ENCODE peak calls at places on chromosome 19, in four cellular contexts. One of them, this sample, is unnamed.

GRCh38 chr19:4744451-4745170 is 21.0 kb upstream of the DPP9 start:
- DNase-seq in left lung: no peak
- DNase-seq in cardiac muscle cell: no peak
- DNase-seq in right lobe of liver: no peak
- DNase-seq in this sample: no peak

GRCh38 chr19:46890423-46891170 is 29.8 kb downstream of the ARHGAP35 start:
- DNase-seq in left lung: no peak
- DNase-seq in cardiac muscle cell: no peak
- DNase-seq in right lobe of liver: peak; percentile 79
- DNase-seq in this sample: peak; percentile 30

GRCh38 chr19:18612772-18613588 is at the start of gene TMEM59L:
- DNase-seq in left lung: peak; percentile 83
- DNase-seq in cardiac muscle cell: peak; percentile 41
- DNase-seq in right lobe of liver: no peak
- DNase-seq in this sample: no peak

GRCh38 chr19:47093841-47094240 is 19.7 kb downstream of the ZC3H4 start:
- DNase-seq in left lung: no peak
- DNase-seq in cardiac muscle cell: peak; percentile 40
- DNase-seq in right lobe of liver: no peak
- DNase-seq in this sample: no peak

GRCh38 chr19:42153606-42154405 is 21.6 kb upstream of the POU2F2 start:
- DNase-seq in left lung: no peak
- DNase-seq in cardiac muscle cell: no peak
- DNase-seq in right lobe of liver: no peak
- DNase-seq in this sample: no peak

GRCh38 chr19:28199323-28199722 is 1013.6 kb downstream of the UQCRFS1 start:
- DNase-seq in left lung: no peak
- DNase-seq in cardiac muscle cell: no peak
- DNase-seq in right lobe of liver: no peak
- DNase-seq in this sample: no peak

GRCh38 chr19:42683917-42684513 is 56.3 kb downstream of the PSG3 start:
- DNase-seq in left lung: no peak
- DNase-seq in cardiac muscle cell: peak; percentile 0
- DNase-seq in right lobe of liver: no peak
- DNase-seq in this sample: no peak

GRCh38 chr19:44939668-44940067 is 2.4 kb upstream of the APOC4 start:
- DNase-seq in left lung: no peak
- DNase-seq in cardiac muscle cell: no peak
- DNase-seq in right lobe of liver: peak; percentile 75
- DNase-seq in this sample: no peak

GRCh38 chr19:49925486-49925885 is 3.5 kb upstream of the ATF5 start:
- DNase-seq in left lung: peak; percentile 2
- DNase-seq in cardiac muscle cell: no peak
- DNase-seq in right lobe of liver: no peak
- DNase-seq in this sample: peak; percentile 5

GRCh38 chr19:47598407-47599349 is 10.3 kb upstream of the BICRA start:
- DNase-seq in left lung: peak; percentile 55
- DNase-seq in cardiac muscle cell: peak; percentile 67
- DNase-seq in right lobe of liver: no peak
- DNase-seq in this sample: peak; percentile 51

GRCh38 chr19:18172331-18173053 is 1.1 kb upstream of the IFI30 start:
- DNase-seq in left lung: no peak
- DNase-seq in cardiac muscle cell: no peak
- DNase-seq in right lobe of liver: no peak
- DNase-seq in this sample: no peak

GRCh38 chr19:9295411-9295849 is 14.2 kb downstream of the ZNF699 start:
- DNase-seq in left lung: no peak
- DNase-seq in cardiac muscle cell: no peak
- DNase-seq in right lobe of liver: no peak
- DNase-seq in this sample: no peak

GRCh38 chr19:48490980-48491792 is 20.4 kb downstream of the LMTK3 start:
- DNase-seq in left lung: no peak
- DNase-seq in cardiac muscle cell: peak; percentile 65
- DNase-seq in right lobe of liver: no peak
- DNase-seq in this sample: no peak

GRCh38 chr19:13995017-13995728 is 10.9 kb downstream of the RFX1 start:
- DNase-seq in left lung: peak; percentile 51
- DNase-seq in cardiac muscle cell: no peak
- DNase-seq in right lobe of liver: peak; percentile 75
- DNase-seq in this sample: no peak

GRCh38 chr19:16917401-16917800 is 28.6 kb downstream of the F2RL3 start:
- DNase-seq in left lung: peak; percentile 13
- DNase-seq in cardiac muscle cell: no peak
- DNase-seq in right lobe of liver: no peak
- DNase-seq in this sample: no peak

GRCh38 chr19:9075064-9075964 is 11.5 kb upstream of the OR1M1 start:
- DNase-seq in left lung: peak; percentile 78
- DNase-seq in cardiac muscle cell: peak; percentile 37
- DNase-seq in right lobe of liver: peak; percentile 41
- DNase-seq in this sample: peak; percentile 31

GRCh38 chr19:32988724-32989123 is 16.7 kb downstream of the FAAP24 start:
- DNase-seq in left lung: no peak
- DNase-seq in cardiac muscle cell: no peak
- DNase-seq in right lobe of liver: no peak
- DNase-seq in this sample: no peak

GRCh38 chr19:29879655-29879974 is 62.4 kb upstream of the URI1 start:
- DNase-seq in left lung: no peak
- DNase-seq in cardiac muscle cell: no peak
- DNase-seq in right lobe of liver: no peak
- DNase-seq in this sample: no peak

GRCh38 chr19:33514885-33515485 is 6.6 kb downstream of the PEPD start:
- DNase-seq in left lung: no peak
- DNase-seq in cardiac muscle cell: no peak
- DNase-seq in right lobe of liver: no peak
- DNase-seq in this sample: peak; percentile 64

GRCh38 chr19:11560404-11560988 is 1.5 kb upstream of the ELOF1 start:
- DNase-seq in left lung: no peak
- DNase-seq in cardiac muscle cell: peak; percentile 88
- DNase-seq in right lobe of liver: no peak
- DNase-seq in this sample: no peak

GRCh38 chr19:16871870-16872269 is 16.9 kb upstream of the F2RL3 start:
- DNase-seq in left lung: peak; percentile 2
- DNase-seq in cardiac muscle cell: no peak
- DNase-seq in right lobe of liver: no peak
- DNase-seq in this sample: no peak

GRCh38 chr19:51107406-51108065 is 673 bp downstream of the CTU1 start:
- DNase-seq in left lung: no peak
- DNase-seq in cardiac muscle cell: no peak
- DNase-seq in right lobe of liver: no peak
- DNase-seq in this sample: no peak

GRCh38 chr19:11699931-11700794 is 38.6 kb downstream of the ZNF823 start:
- DNase-seq in left lung: no peak
- DNase-seq in cardiac muscle cell: peak; percentile 14
- DNase-seq in right lobe of liver: no peak
- DNase-seq in this sample: no peak

GRCh38 chr19:11390359-11390758 is 6.2 kb upstream of the EPOR start:
- DNase-seq in left lung: no peak
- DNase-seq in cardiac muscle cell: no peak
- DNase-seq in right lobe of liver: no peak
- DNase-seq in this sample: no peak

GRCh38 chr19:54133312-54133956 is 4.1 kb upstream of the CNOT3 start:
- DNase-seq in left lung: no peak
- DNase-seq in cardiac muscle cell: no peak
- DNase-seq in right lobe of liver: peak; percentile 70
- DNase-seq in this sample: no peak

GRCh38 chr19:17841810-17842662 is 5.7 kb downstream of the JAK3 start:
- DNase-seq in left lung: no peak
- DNase-seq in cardiac muscle cell: peak; percentile 97
- DNase-seq in right lobe of liver: peak; percentile 76
- DNase-seq in this sample: peak; percentile 84

GRCh38 chr19:18456974-18457373 is 19.0 kb upstream of the ISYNA1 start:
- DNase-seq in left lung: peak; percentile 56
- DNase-seq in cardiac muscle cell: no peak
- DNase-seq in right lobe of liver: no peak
- DNase-seq in this sample: peak; percentile 56

GRCh38 chr19:29587518-29587986 is 18.5 kb upstream of the POP4 start:
- DNase-seq in left lung: no peak
- DNase-seq in cardiac muscle cell: no peak
- DNase-seq in right lobe of liver: no peak
- DNase-seq in this sample: peak; percentile 27

GRCh38 chr19:45547965-45548609 is 36.5 kb downstream of the OPA3 start:
- DNase-seq in left lung: no peak
- DNase-seq in cardiac muscle cell: no peak
- DNase-seq in right lobe of liver: no peak
- DNase-seq in this sample: peak; percentile 81

GRCh38 chr19:20078696-20079095 is 896 bp downstream of the ZNF90 start:
- DNase-seq in left lung: peak; percentile 82
- DNase-seq in cardiac muscle cell: peak; percentile 59
- DNase-seq in right lobe of liver: no peak
- DNase-seq in this sample: peak; percentile 58

GRCh38 chr19:741506-742131 is 9.3 kb upstream of the MISP start:
- DNase-seq in left lung: no peak
- DNase-seq in cardiac muscle cell: peak; percentile 33
- DNase-seq in right lobe of liver: no peak
- DNase-seq in this sample: no peak

GRCh38 chr19:12840091-12841079 is 2.1 kb downstream of the MAST1 start:
- DNase-seq in left lung: peak; percentile 86
- DNase-seq in cardiac muscle cell: peak; percentile 92
- DNase-seq in right lobe of liver: no peak
- DNase-seq in this sample: peak; percentile 87

GRCh38 chr19:447816-448546 is 12.9 kb downstream of the SHC2 start:
- DNase-seq in left lung: peak; percentile 67
- DNase-seq in cardiac muscle cell: peak; percentile 28
- DNase-seq in right lobe of liver: no peak
- DNase-seq in this sample: no peak

GRCh38 chr19:15780595-15781418 is 6.7 kb upstream of the OR10H5 start:
- DNase-seq in left lung: no peak
- DNase-seq in cardiac muscle cell: no peak
- DNase-seq in right lobe of liver: peak; percentile 44
- DNase-seq in this sample: peak; percentile 50

GRCh38 chr19:10431943-10432735 is 11.8 kb downstream of the PDE4A start:
- DNase-seq in left lung: peak; percentile 92
- DNase-seq in cardiac muscle cell: peak; percentile 55
- DNase-seq in right lobe of liver: peak; percentile 64
- DNase-seq in this sample: peak; percentile 88

GRCh38 chr19:10270180-10270615 is 722 bp upstream of the ICAM1 start:
- DNase-seq in left lung: peak; percentile 98
- DNase-seq in cardiac muscle cell: no peak
- DNase-seq in right lobe of liver: peak; percentile 80
- DNase-seq in this sample: peak; percentile 82

GRCh38 chr19:4052993-4053422 is 13.7 kb downstream of the ZBTB7A start:
- DNase-seq in left lung: no peak
- DNase-seq in cardiac muscle cell: no peak
- DNase-seq in right lobe of liver: peak; percentile 65
- DNase-seq in this sample: peak; percentile 84

GRCh38 chr19:36420961-36421748 is 2.7 kb upstream of the ZFP82 start:
- DNase-seq in left lung: peak; percentile 72
- DNase-seq in cardiac muscle cell: peak; percentile 40
- DNase-seq in right lobe of liver: no peak
- DNase-seq in this sample: no peak

GRCh38 chr19:12733369-12733896 is 1.1 kb downstream of the TRIR start:
- DNase-seq in left lung: no peak
- DNase-seq in cardiac muscle cell: no peak
- DNase-seq in right lobe of liver: peak; percentile 84
- DNase-seq in this sample: peak; percentile 22

GRCh38 chr19:39351537-39352037 is 9.4 kb downstream of the SAMD4B start:
- DNase-seq in left lung: no peak
- DNase-seq in cardiac muscle cell: no peak
- DNase-seq in right lobe of liver: no peak
- DNase-seq in this sample: no peak

GRCh38 chr19:37484406-37485115 is 15.4 kb downstream of the ZNF570 start:
- DNase-seq in left lung: no peak
- DNase-seq in cardiac muscle cell: no peak
- DNase-seq in right lobe of liver: no peak
- DNase-seq in this sample: no peak
- H3K9me3 ChIP-seq in left lung: peaks cover 32% of the 10 kb centered on the region
- H3K9me3 ChIP-seq in cardiac muscle cell: peaks cover 3% of the 10 kb centered on the region
- H3K9me3 ChIP-seq in right lobe of liver: peaks cover 60% of the 10 kb centered on the region
- H3K9me3 ChIP-seq in this sample: peaks cover 100% of the 10 kb centered on the region

GRCh38 chr19:6800991-6801396 is 28.5 kb downstream of the VAV1 start:
- DNase-seq in left lung: no peak
- DNase-seq in cardiac muscle cell: no peak
- DNase-seq in right lobe of liver: no peak
- DNase-seq in this sample: no peak
- H3K4me3 ChIP-seq in left lung: peak overlapping the region; percentile 38
- H3K4me3 ChIP-seq in cardiac muscle cell: no peak overlapping the region
- H3K4me3 ChIP-seq in right lobe of liver: peak overlapping the region; percentile 26
- H3K4me3 ChIP-seq in this sample: no peak overlapping the region

GRCh38 chr19:40718774-40719391 is 2.0 kb downstream of the ITPKC start:
- DNase-seq in left lung: peak; percentile 93
- DNase-seq in cardiac muscle cell: peak; percentile 61
- DNase-seq in right lobe of liver: peak; percentile 95
- DNase-seq in this sample: peak; percentile 94
- H3K4me1 ChIP-seq in left lung: peaks cover 89% of the 10 kb centered on the region
- H3K4me1 ChIP-seq in cardiac muscle cell: peaks cover 14% of the 10 kb centered on the region
- H3K4me1 ChIP-seq in right lobe of liver: no peaks in the 10 kb centered on the region
- H3K4me1 ChIP-seq in this sample: peaks cover 35% of the 10 kb centered on the region

DNA sequence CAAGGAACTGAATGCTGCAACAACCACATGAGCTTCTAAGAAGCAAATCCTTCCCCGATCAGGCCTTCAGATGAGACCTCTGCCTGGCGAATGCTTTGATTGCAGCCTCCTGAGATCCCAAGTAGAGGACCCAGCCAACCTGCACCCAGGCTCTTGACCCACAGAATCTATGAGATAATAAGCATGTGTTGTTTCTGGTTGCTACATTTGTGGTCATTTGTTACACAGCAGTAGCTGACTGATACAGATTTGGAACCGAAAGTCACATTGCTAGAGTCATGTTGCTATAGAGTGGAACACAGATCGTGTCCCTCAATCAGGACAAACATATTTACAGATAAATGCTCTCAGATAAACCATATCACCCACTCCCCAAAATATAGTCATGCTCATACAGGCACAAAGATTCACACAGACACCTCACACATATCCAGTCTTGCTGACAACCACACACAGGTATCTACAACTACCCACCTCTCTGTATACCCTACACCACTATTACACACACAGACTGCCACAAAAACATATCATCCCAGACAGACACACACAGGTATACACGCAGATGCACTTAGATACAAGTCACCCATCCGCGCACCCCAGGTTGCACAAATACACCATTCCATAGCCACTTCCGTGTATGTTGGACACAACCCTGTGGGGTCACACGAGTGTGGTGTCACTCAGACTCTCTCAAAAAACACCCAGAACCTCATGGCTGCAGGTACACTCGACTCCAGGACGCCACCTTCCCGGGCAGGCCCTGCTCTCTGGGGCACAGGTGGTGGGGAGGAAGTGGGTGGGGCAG is 5.5 kb downstream of the DIRAS1 start:
- DNase-seq in left lung: no peak
- DNase-seq in cardiac muscle cell: no peak
- DNase-seq in right lobe of liver: no peak
- DNase-seq in this sample: no peak
- H3K9me3 ChIP-seq in left lung: no peaks in the 10 kb centered on the region
- H3K9me3 ChIP-seq in cardiac muscle cell: no peaks in the 10 kb centered on the region
- H3K9me3 ChIP-seq in right lobe of liver: no peaks in the 10 kb centered on the region
- H3K9me3 ChIP-seq in this sample: peaks cover 8% of the 10 kb centered on the region

DNA sequence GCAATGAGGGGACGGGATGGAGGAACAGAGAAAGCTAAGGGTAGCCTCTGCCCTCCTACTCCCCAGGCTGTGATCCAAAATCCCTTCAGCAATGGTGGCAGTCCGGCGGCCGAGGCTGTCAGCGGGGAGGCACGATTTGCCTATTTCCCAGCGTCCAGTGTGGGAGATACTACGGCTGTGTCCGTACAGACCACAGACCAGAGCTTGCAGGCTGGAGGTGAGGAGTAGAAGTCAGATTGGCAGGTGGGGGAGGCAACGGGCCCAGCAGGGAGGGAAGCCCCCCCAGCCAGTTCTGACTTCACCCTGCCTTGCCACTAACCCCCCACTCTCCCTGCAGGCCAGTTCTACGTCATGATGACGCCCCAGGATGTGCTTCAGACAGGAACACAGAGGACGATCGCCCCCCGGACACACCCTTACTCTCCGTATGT is 1.6 kb downstream of the USF2 start:
- DNase-seq in left lung: peak; percentile 59
- DNase-seq in cardiac muscle cell: no peak
- DNase-seq in right lobe of liver: no peak
- DNase-seq in this sample: no peak
- H3K4me3 ChIP-seq in left lung: peak overlapping the region; percentile 80
- H3K4me3 ChIP-seq in cardiac muscle cell: no peak overlapping the region
- H3K4me3 ChIP-seq in right lobe of liver: no peak overlapping the region
- H3K4me3 ChIP-seq in this sample: no peak overlapping the region

This sample was measured in mucosa of descending colon.